ENCODE peak calls at places on chromosomes 6 and 20, in six cellular contexts. One of them, this sample, is unnamed.

GRCh38 chr20:50969416-50969815 is 10.8 kb downstream of the MOCS3 start:
- DNase-seq in non-pigmented ciliary epithelial cell: no peak
- DNase-seq in HT-29: no peak
- DNase-seq in NCI-H774: no peak
- DNase-seq in kidney tubule cell: no peak
- DNase-seq in K562: no peak
- DNase-seq in this sample: no peak

GRCh38 chr6:29845405-29846006 is 17.9 kb downstream of the HLA-G start:
- DNase-seq in K562: no peak
- DNase-seq in non-pigmented ciliary epithelial cell: no peak
- DNase-seq in kidney tubule cell: peak; percentile 94
- DNase-seq in HT-29: peak; percentile 76
- DNase-seq in NCI-H774: no peak
- DNase-seq in this sample: peak; percentile 10

GRCh38 chr20:6614836-6615235 is 152.7 kb upstream of the BMP2 start:
- DNase-seq in HT-29: no peak
- DNase-seq in K562: no peak
- DNase-seq in kidney tubule cell: no peak
- DNase-seq in NCI-H774: no peak
- DNase-seq in non-pigmented ciliary epithelial cell: no peak
- DNase-seq in this sample: no peak

GRCh38 chr20:23700931-23701330 is 12.1 kb upstream of the CST4 start:
- DNase-seq in kidney tubule cell: no peak
- DNase-seq in non-pigmented ciliary epithelial cell: no peak
- DNase-seq in K562: no peak
- DNase-seq in NCI-H774: no peak
- DNase-seq in HT-29: no peak
- DNase-seq in this sample: no peak

GRCh38 chr6:157904999-157905398 is 76.7 kb upstream of the SYNJ2 start:
- DNase-seq in non-pigmented ciliary epithelial cell: no peak
- DNase-seq in kidney tubule cell: no peak
- DNase-seq in HT-29: no peak
- DNase-seq in NCI-H774: no peak
- DNase-seq in K562: no peak
- DNase-seq in this sample: no peak

GRCh38 chr6:111803804-111804203 is 69.4 kb downstream of the FYN start:
- DNase-seq in non-pigmented ciliary epithelial cell: no peak
- DNase-seq in NCI-H774: no peak
- DNase-seq in kidney tubule cell: no peak
- DNase-seq in K562: no peak
- DNase-seq in HT-29: no peak
- DNase-seq in this sample: no peak

GRCh38 chr20:25058051-25058796 is at the start of gene ACSS1:
- DNase-seq in non-pigmented ciliary epithelial cell: no peak
- DNase-seq in NCI-H774: peak; percentile 19
- DNase-seq in HT-29: peak; percentile 54
- DNase-seq in kidney tubule cell: peak; percentile 40
- DNase-seq in K562: peak; percentile 58
- DNase-seq in this sample: no peak

GRCh38 chr6:35343835-35344550 is 1.6 kb downstream of the PPARD start:
- DNase-seq in K562: no peak
- DNase-seq in kidney tubule cell: no peak
- DNase-seq in non-pigmented ciliary epithelial cell: no peak
- DNase-seq in NCI-H774: no peak
- DNase-seq in HT-29: no peak
- DNase-seq in this sample: no peak

GRCh38 chr6:26309731-26310142 is 55.3 kb upstream of the BTN3A2 start:
- DNase-seq in non-pigmented ciliary epithelial cell: no peak
- DNase-seq in HT-29: no peak
- DNase-seq in K562: peak; percentile 37
- DNase-seq in kidney tubule cell: peak; percentile 97
- DNase-seq in NCI-H774: no peak
- DNase-seq in this sample: peak; percentile 99

GRCh38 chr6:53793318-53793975 is 1.4 kb upstream of the LRRC1 start:
- DNase-seq in kidney tubule cell: peak; percentile 72
- DNase-seq in NCI-H774: peak; percentile 49
- DNase-seq in non-pigmented ciliary epithelial cell: no peak
- DNase-seq in HT-29: peak; percentile 87
- DNase-seq in K562: no peak
- DNase-seq in this sample: peak; percentile 17

GRCh38 chr20:44203161-44203560 is 7.4 kb downstream of the OSER1 start:
- DNase-seq in NCI-H774: no peak
- DNase-seq in non-pigmented ciliary epithelial cell: no peak
- DNase-seq in K562: no peak
- DNase-seq in kidney tubule cell: no peak
- DNase-seq in HT-29: no peak
- DNase-seq in this sample: no peak

GRCh38 chr6:89840538-89840937 is 10.9 kb downstream of the CASP8AP2 start:
- DNase-seq in NCI-H774: no peak
- DNase-seq in kidney tubule cell: peak; percentile 28
- DNase-seq in HT-29: peak; percentile 16
- DNase-seq in non-pigmented ciliary epithelial cell: no peak
- DNase-seq in K562: no peak
- DNase-seq in this sample: peak; percentile 17

GRCh38 chr20:5737619-5737953 is 12.6 kb upstream of the SHLD1 start:
- DNase-seq in non-pigmented ciliary epithelial cell: no peak
- DNase-seq in K562: no peak
- DNase-seq in kidney tubule cell: no peak
- DNase-seq in NCI-H774: no peak
- DNase-seq in HT-29: no peak
- DNase-seq in this sample: no peak

GRCh38 chr6:42690151-42690702 is 32.2 kb downstream of the PRPH2 start:
- DNase-seq in NCI-H774: no peak
- DNase-seq in HT-29: no peak
- DNase-seq in kidney tubule cell: peak; percentile 17
- DNase-seq in K562: no peak
- DNase-seq in non-pigmented ciliary epithelial cell: no peak
- DNase-seq in this sample: no peak

GRCh38 chr20:35018578-35019371 is 63.1 kb downstream of the MYH7B start:
- DNase-seq in kidney tubule cell: no peak
- DNase-seq in NCI-H774: no peak
- DNase-seq in non-pigmented ciliary epithelial cell: no peak
- DNase-seq in HT-29: no peak
- DNase-seq in K562: no peak
- DNase-seq in this sample: no peak

GRCh38 chr20:54681869-54682268 is 206.5 kb downstream of the DOK5 start:
- DNase-seq in K562: no peak
- DNase-seq in NCI-H774: no peak
- DNase-seq in non-pigmented ciliary epithelial cell: no peak
- DNase-seq in kidney tubule cell: no peak
- DNase-seq in HT-29: no peak
- DNase-seq in this sample: no peak

GRCh38 chr6:113862112-113862511 is 5.0 kb downstream of the MARCKS start:
- DNase-seq in non-pigmented ciliary epithelial cell: no peak
- DNase-seq in HT-29: no peak
- DNase-seq in NCI-H774: no peak
- DNase-seq in kidney tubule cell: no peak
- DNase-seq in K562: no peak
- DNase-seq in this sample: no peak

GRCh38 chr6:125940691-125941090 is 15.9 kb upstream of the HINT3 start:
- DNase-seq in HT-29: no peak
- DNase-seq in K562: no peak
- DNase-seq in non-pigmented ciliary epithelial cell: no peak
- DNase-seq in NCI-H774: no peak
- DNase-seq in kidney tubule cell: no peak
- DNase-seq in this sample: no peak

GRCh38 chr20:39152126-39152525 is 190.0 kb downstream of the DHX35 start:
- DNase-seq in NCI-H774: peak; percentile 58
- DNase-seq in K562: no peak
- DNase-seq in HT-29: no peak
- DNase-seq in non-pigmented ciliary epithelial cell: no peak
- DNase-seq in kidney tubule cell: no peak
- DNase-seq in this sample: no peak

GRCh38 chr6:168197636-168198301 is 118.8 kb upstream of the FRMD1 start:
- DNase-seq in non-pigmented ciliary epithelial cell: no peak
- DNase-seq in K562: no peak
- DNase-seq in HT-29: no peak
- DNase-seq in NCI-H774: no peak
- DNase-seq in kidney tubule cell: no peak
- DNase-seq in this sample: no peak

GRCh38 chr6:46501136-46502089 is 10.2 kb upstream of the RCAN2 start:
- DNase-seq in NCI-H774: no peak
- DNase-seq in kidney tubule cell: peak; percentile 34
- DNase-seq in HT-29: no peak
- DNase-seq in K562: no peak
- DNase-seq in non-pigmented ciliary epithelial cell: no peak
- DNase-seq in this sample: no peak

GRCh38 chr20:50713677-50714101 is 17.7 kb upstream of the PARD6B start:
- DNase-seq in NCI-H774: no peak
- DNase-seq in HT-29: peak; percentile 87
- DNase-seq in K562: no peak
- DNase-seq in kidney tubule cell: peak; percentile 39
- DNase-seq in non-pigmented ciliary epithelial cell: no peak
- DNase-seq in this sample: no peak

GRCh38 chr6:148629197-148629909 is 117.5 kb upstream of the UST start:
- DNase-seq in NCI-H774: no peak
- DNase-seq in HT-29: no peak
- DNase-seq in kidney tubule cell: no peak
- DNase-seq in non-pigmented ciliary epithelial cell: no peak
- DNase-seq in K562: no peak
- DNase-seq in this sample: no peak

GRCh38 chr20:6178537-6178936 is 55.7 kb upstream of the FERMT1 start:
- DNase-seq in NCI-H774: no peak
- DNase-seq in HT-29: peak; percentile 56
- DNase-seq in K562: no peak
- DNase-seq in non-pigmented ciliary epithelial cell: no peak
- DNase-seq in kidney tubule cell: peak; percentile 48
- DNase-seq in this sample: peak; percentile 10

GRCh38 chr20:22453244-22454080 is 130.9 kb downstream of the FOXA2 start:
- DNase-seq in HT-29: peak; percentile 66
- DNase-seq in non-pigmented ciliary epithelial cell: no peak
- DNase-seq in kidney tubule cell: peak; percentile 41
- DNase-seq in NCI-H774: peak; percentile 72
- DNase-seq in K562: peak; percentile 12
- DNase-seq in this sample: no peak

GRCh38 chr6:88709819-88710246 is 253.6 kb downstream of the RNGTT start:
- DNase-seq in K562: no peak
- DNase-seq in NCI-H774: no peak
- DNase-seq in kidney tubule cell: no peak
- DNase-seq in non-pigmented ciliary epithelial cell: no peak
- DNase-seq in HT-29: peak; percentile 48
- DNase-seq in this sample: no peak

GRCh38 chr20:1761116-1761515 is 103.5 kb upstream of the SIRPG start:
- DNase-seq in K562: no peak
- DNase-seq in non-pigmented ciliary epithelial cell: peak; percentile 65
- DNase-seq in kidney tubule cell: peak; percentile 83
- DNase-seq in NCI-H774: no peak
- DNase-seq in HT-29: no peak
- DNase-seq in this sample: peak; percentile 43

This sample was measured in RCC 7860.